ENCODE peak calls at places on chromosome 20, in four cellular contexts. A is IMR-90, C is K562, U is GM12878. S is an unnamed sample.

GRCh38 chr20:419556-420168 is 11.6 kb downstream of the RBCK1 start:
- DNase-seq in C (no peak), A (no peak), U (no peak), S (no peak)

GRCh38 chr20:57787151-57787968 is 77.5 kb upstream of the PMEPA1 start:
- DNase-seq in A (no peak), U (no peak), C (no peak), S (no peak)

GRCh38 chr20:23253524-23253923 is 97.1 kb upstream of the NXT1 start:
- DNase-seq in C (no peak), A (no peak), U (no peak), S (no peak)

GRCh38 chr20:36004045-36004444 is 35.7 kb downstream of the CNBD2 start:
- DNase-seq in C (no peak), A (no peak), U (no peak), S (no peak)

GRCh38 chr20:59222239-59222981 is 58.8 kb downstream of the ZNF831 start:
- DNase-seq in U (peak; percentile 1), A (peak; percentile 66), C (peak; percentile 86), S (peak; percentile 92)

GRCh38 chr20:15711177-15711576 is 862.1 kb downstream of the KIF16B start:
- DNase-seq in U (no peak), A (no peak), C (no peak), S (no peak)

GRCh38 chr20:56245761-56246160 is 2.8 kb upstream of the MC3R start:
- DNase-seq in U (no peak), C (no peak), A (no peak), S (no peak)

GRCh38 chr20:11529046-11529445 is 388.6 kb upstream of the BTBD3 start:
- DNase-seq in A (no peak), C (no peak), U (no peak), S (no peak)

GRCh38 chr20:8132632-8133587 is 844 bp downstream of the PLCB1 start:
- DNase-seq in C (no peak), U (no peak), A (no peak), S (no peak)

GRCh38 chr20:63527184-63527583 is 6.6 kb downstream of the PPDPF start:
- DNase-seq in A (no peak), U (no peak), C (no peak), S (no peak)

GRCh38 chr20:62066339-62066982 is 780 bp upstream of the TAF4 start:
- DNase-seq in A (no peak), C (peak; percentile 73), U (no peak), S (peak; percentile 88)

GRCh38 chr20:49054032-49054643 is 8.0 kb downstream of the CSE1L start:
- DNase-seq in A (no peak), U (peak; percentile 20), C (no peak), S (no peak)

DNA sequence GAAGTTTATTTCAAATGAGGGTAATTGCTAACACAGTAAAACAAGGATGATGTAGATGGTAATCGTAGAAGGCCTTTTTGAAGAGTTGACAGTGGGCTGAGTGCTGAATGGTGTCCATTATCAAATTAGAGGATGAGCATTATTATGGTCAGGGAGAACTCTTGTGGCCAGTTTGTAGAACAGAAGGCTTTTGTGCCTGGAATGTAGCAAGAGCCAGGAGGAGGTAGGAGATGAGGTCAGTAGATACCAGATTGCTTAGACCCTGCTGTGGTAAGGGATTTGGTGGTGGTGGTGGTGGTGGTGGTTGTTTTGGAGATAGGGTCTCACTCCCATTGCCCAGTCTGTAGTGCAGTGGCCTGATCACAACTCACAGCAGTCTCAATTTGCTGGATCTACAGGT is 6.2 kb downstream of the CSE1L start:
- DNase-seq in C (no peak), U (no peak), A (peak; percentile 27), S (no peak)
- TF ChIP-seq RCOR1 in C (no peak), U (no peak), A (no peak), S (no peak)

GRCh38 chr20:10280016-10280908 is 61.6 kb downstream of the SNAP25 start:
- DNase-seq in C (no peak), A (peak; percentile 11), U (no peak), S (no peak)
- TF ChIP-seq MXI1 in C (no peak), A (no peak), U (no peak), S (no peak)

DNA sequence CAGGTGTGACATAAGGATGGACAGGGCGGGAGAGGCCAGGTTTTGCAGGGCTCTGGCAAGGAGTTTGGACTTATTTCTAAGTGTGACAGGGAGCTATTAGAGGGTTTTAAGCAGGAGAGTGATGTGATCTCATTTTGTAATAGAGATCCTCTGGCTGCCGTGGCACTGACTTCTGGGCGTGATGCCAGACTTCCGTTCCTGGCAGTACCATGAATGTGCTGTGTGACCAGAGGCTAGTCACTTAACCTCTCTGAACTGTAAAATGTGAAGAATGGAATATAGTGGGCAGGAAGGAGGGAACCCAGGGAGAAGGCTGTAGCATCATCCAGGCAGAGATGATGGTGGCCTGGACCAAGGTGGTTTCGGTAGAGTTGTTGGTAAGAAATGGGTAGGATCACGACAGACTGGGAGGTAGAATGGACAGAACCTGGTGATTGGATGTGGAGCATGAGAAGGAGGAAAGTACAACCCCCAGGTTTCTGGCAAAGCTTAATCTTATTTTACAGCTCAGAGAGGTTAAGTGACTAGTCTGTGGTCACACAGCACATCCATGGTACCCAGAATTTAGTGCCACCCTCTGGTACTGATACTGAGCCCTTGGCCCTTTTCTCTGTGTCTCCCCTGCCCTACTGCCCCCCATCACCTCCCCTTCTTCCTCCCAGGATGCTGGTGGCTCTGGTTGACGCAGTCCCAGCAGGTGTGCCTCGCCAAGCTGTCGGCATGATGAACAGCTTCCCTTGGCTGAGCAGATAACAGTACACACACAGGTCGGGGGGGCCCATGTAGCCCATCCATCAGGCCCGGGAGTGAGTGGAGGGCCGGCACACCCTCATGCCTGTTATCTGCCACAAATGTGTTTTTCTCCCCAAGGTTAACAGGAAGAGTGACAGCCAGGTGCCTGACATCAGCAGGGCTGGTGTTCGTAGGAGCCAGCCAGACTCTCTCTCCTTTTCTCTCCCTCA is 52.9 kb upstream of the CTNNBL1 start:
- DNase-seq in A (no peak), C (no peak), U (no peak), S (peak; percentile 63)
- TF ChIP-seq RCOR1 in A (no peak), C (no peak), U (no peak), S (no peak)

DNA sequence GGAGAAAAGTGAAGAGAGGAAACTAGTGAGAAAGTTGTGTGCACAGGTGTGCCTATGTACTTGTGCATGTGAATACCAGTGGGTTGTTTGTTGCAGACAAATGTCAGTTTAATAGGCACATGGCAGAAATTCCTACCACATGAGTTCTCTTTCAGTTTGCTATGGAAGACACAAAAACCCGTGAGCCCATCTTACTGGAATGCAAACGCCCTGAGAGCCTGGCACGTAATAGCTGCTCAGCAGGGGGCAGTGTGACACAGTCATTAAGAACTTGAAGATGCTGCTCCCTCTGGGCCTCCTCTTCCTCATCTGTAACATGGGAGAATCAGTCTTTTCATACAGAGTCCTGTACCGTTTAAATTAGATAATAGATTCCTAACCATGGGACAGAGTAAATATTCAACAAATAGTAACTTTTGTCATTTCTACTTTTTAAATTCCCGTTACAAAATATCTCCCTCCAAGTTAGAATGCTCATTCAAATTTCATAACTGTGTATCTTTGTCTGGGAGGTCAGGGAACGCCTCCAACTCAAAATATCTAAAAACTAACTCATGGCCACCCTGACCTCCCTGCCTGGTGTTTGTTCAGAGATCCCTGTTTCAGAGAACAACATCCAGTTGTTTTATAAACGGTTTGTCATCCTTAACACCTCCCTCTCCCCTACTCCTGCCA is 802.9 kb downstream of the MAFB start:
- DNase-seq in A (peak; percentile 88), U (no peak), C (peak; percentile 7), S (peak; percentile 29)
- TF ChIP-seq MXI1 in A (peak; percentile 36), U (no peak), C (no peak), S (no peak)

DNA sequence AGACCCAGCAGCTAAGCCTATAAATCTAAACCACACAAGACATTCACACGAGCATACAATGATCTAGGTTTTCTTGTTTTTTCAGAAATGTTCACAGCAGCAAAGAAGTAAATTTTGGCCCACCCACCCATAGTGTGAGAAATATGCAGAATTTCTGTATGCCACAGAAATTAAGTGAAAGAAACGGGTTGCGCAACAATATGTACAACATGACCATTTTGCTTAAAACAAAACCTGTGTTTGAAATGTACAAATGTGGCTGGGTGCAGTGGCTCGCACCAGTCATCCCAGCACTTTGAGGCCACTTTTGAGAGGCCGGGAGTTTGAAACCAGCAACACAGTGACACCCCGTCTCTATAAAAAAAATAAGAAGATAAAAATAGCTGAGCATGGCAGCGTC is 9.4 kb downstream of the SALL4 start:
- DNase-seq in U (no peak), C (no peak), A (no peak), S (no peak)
- TF ChIP-seq RCOR1 in U (no peak), C (no peak), A (no peak), S (no peak)

GRCh38 chr20:25669826-25670422 is 26.7 kb downstream of the ZNF337 start:
- DNase-seq in A (peak; percentile 87), U (no peak), C (no peak), S (peak; percentile 30)
- TF ChIP-seq MXI1 in A (no peak), U (no peak), C (no peak), S (no peak)

DNA sequence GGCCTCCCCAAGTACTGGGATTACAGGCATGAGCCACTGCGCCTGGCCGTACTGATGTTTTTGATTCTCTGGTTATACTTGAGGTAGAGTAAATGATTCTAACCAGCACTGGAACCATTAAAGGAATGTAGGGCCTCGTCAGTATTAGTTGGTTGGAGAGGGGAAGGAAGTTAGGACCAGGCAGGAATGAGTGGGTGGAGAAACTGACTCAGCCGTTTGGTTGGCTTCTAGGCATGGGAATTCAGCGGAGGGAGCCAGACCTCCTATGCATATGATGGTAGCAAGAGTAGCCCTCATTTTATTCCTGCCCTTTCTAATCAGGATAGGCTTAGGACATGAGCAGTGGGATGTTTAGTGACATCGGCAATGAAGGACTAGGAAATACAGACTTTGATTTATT is 19.0 kb upstream of the SERINC3 start:
- DNase-seq in U (no peak), A (peak; percentile 86), C (no peak), S (no peak)
- TF ChIP-seq RCOR1 in U (no peak), A (no peak), C (no peak), S (no peak)

GRCh38 chr20:24836041-24836533 is 113.0 kb upstream of the CST7 start:
- DNase-seq in U (no peak), A (no peak), C (no peak), S (no peak)

GRCh38 chr20:24840121-24840713 is 108.9 kb upstream of the CST7 start:
- DNase-seq in C (no peak), A (no peak), U (peak; percentile 37), S (no peak)

GRCh38 chr20:24837721-24838456 is 111.2 kb upstream of the CST7 start:
- DNase-seq in U (no peak), C (no peak), A (peak; percentile 50), S (no peak)

GRCh38 chr20:24836900-24837299 is 112.2 kb upstream of the CST7 start:
- DNase-seq in C (no peak), A (no peak), U (no peak), S (no peak)

GRCh38 chr20:24838551-24839530 is 110.2 kb upstream of the CST7 start:
- DNase-seq in U (peak; percentile 52), A (peak; percentile 12), C (no peak), S (no peak)
- TF ChIP-seq MXI1 in U (no peak), A (no peak), C (no peak), S (no peak)

GRCh38 chr20:4076671-4077070 is 61.3 kb upstream of the RNF24 start:
- DNase-seq in U (no peak), A (peak; percentile 95), C (no peak), S (no peak)
- TF ChIP-seq RCOR1 in U (no peak), A (peak; percentile 68), C (no peak), S (no peak)